ENCODE peak calls at places on chromosome 21, in four cellular contexts. U is neural progenitor cell, P is gastrocnemius medialis, A is keratinocyte. N is an unnamed sample.
A peak's percentile ranks its signal among the peaks of the same experiment; 100 is the strongest.

GRCh38 chr21:42513151-42513984 is at the start of gene SLC37A1:
- DNase-seq in U (peak; percentile 65), P (no peak), A (no peak), N (no peak)

GRCh38 chr21:44907966-44908364 is 12.7 kb downstream of the ITGB2 start:
- DNase-seq in U (no peak), P (no peak), A (no peak), N (no peak)

GRCh38 chr21:38289697-38290096 is 32.9 kb downstream of the KCNJ15 start:
- DNase-seq in U (no peak), P (no peak), A (peak; percentile 85), N (no peak)

GRCh38 chr21:42671778-42672593 is 18.6 kb downstream of the PDE9A start:
- DNase-seq in U (no peak), P (no peak), A (no peak), N (peak; percentile 79)

GRCh38 chr21:46181953-46182547 is 2.2 kb downstream of the SPATC1L start:
- DNase-seq in U (no peak), P (no peak), A (no peak), N (no peak)

GRCh38 chr21:14913576-14914146 is 151.1 kb downstream of the NRIP1 start:
- DNase-seq in U (no peak), P (no peak), A (no peak), N (no peak)

GRCh38 chr21:46570631-46571030 is 34.3 kb downstream of the S100B start:
- DNase-seq in U (no peak), P (no peak), A (no peak), N (no peak)

GRCh38 chr21:41189147-41189538 is 21.2 kb downstream of the BACE2 start:
- DNase-seq in U (no peak), P (no peak), A (no peak), N (no peak)

GRCh38 chr21:18759267-18759666 is 355.7 kb upstream of the TMPRSS15 start:
- DNase-seq in U (no peak), P (no peak), A (no peak), N (no peak)

GRCh38 chr21:45595574-45596295 is 47.8 kb upstream of the PCBP3 start:
- DNase-seq in U (no peak), P (no peak), A (no peak), N (no peak)

GRCh38 chr21:46122241-46122671 is 24.3 kb downstream of the COL6A2 start:
- DNase-seq in U (no peak), P (no peak), A (no peak), N (no peak)

GRCh38 chr21:42617476-42617875 is 35.9 kb upstream of the PDE9A start:
- DNase-seq in U (no peak), P (no peak), A (no peak), N (no peak)

GRCh38 chr21:41508415-41509205 is 652 bp upstream of the TMPRSS2 start:
- DNase-seq in U (no peak), P (no peak), A (no peak), N (no peak)

GRCh38 chr21:27164208-27165172 is 197.6 kb upstream of the ADAMTS5 start:
- DNase-seq in U (no peak), P (no peak), A (no peak), N (no peak)

GRCh38 chr21:45279446-45280177 is 8.1 kb downstream of the POFUT2 start:
- DNase-seq in U (no peak), P (no peak), A (no peak), N (no peak)

GRCh38 chr21:27581168-27581567 is 614.3 kb upstream of the ADAMTS5 start:
- DNase-seq in U (no peak), P (no peak), A (peak; percentile 78), N (no peak)

GRCh38 chr21:20997633-20998455 is at the start of gene NCAM2:
- DNase-seq in U (peak; percentile 95), P (no peak), A (no peak), N (no peak)
- H3K4me3 ChIP-seq in U (peak within 1 kb of the TSS; percentile 88), P (peak within 1 kb of the TSS; percentile 68), A (peak within 1 kb of the TSS; percentile 25), N (no peak within 1 kb of the TSS)

GRCh38 chr21:43728467-43729390 is 9.8 kb downstream of the PDXK start:
- DNase-seq in U (peak; percentile 87), P (peak; percentile 83), A (peak; percentile 81), N (peak; percentile 92)
- H3K4me1 ChIP-seq in U (no peaks in the 10 kb centered on the region), P (peaks cover 55% of the 10 kb centered on the region), A (peaks cover 45% of the 10 kb centered on the region), N (peaks cover 15% of the 10 kb centered on the region)

DNA sequence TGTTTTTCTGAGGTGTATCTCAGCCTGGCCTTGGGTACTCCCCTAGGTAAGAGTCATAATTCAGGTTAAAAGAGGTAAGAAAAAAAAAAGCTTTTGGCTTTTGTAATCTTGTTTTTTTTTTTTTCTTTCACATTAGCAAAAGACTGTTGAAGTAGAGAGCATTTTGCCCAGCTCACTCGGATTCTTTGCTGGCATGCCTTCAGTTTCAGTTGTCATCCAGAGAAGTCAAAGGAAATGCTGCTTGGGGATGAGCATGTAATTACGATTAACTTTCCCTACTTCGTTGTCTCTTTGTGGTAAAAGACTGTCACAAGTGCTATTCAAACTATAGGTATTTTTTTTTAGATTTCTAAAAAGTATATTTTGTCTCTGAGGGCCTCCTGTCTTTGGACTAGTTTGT is 6.3 kb downstream of the BACH1 start:
- DNase-seq in U (no peak), P (no peak), A (no peak), N (no peak)
- H3K36me3 ChIP-seq in U (no peaks in the 10 kb centered on the region), P (no peaks in the 10 kb centered on the region), A (no peaks in the 10 kb centered on the region), N (peaks cover 2% of the 10 kb centered on the region)

DNA sequence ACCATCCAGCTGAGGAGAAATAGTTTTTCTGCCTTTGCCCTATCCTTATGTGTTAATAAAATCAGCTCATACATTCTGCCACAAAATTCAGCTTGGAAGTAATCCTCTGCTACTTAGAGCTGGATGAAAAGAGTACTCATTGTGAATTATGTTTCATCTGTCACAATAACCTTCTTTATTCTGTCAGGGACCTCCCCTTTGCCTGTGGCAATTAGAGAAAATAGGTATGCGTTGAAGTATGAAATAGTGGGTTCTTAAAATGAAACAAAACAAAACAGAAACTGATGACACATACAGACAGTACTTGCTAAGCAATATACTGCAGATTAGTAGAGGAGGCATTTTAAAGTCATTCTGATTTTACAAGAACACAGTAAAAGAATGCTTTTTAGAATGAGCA is 578.5 kb downstream of the USP25 start:
- DNase-seq in U (no peak), P (no peak), A (no peak), N (peak; percentile 62)
- H3K4me3 ChIP-seq in U (no peak overlapping the region), P (peak overlapping the region; percentile 45), A (no peak overlapping the region), N (no peak overlapping the region)

GRCh38 chr21:37060296-37060695 is 12.6 kb downstream of the PIGP start:
- DNase-seq in U (peak; percentile 76), P (no peak), A (no peak), N (peak; percentile 97)
- H3K4me1 ChIP-seq in U (peaks cover 57% of the 10 kb centered on the region), P (no peaks in the 10 kb centered on the region), A (peaks cover 7% of the 10 kb centered on the region), N (peaks cover 45% of the 10 kb centered on the region)

GRCh38 chr21:35352066-35352770 is 303.1 kb upstream of the RUNX1 start:
- DNase-seq in U (no peak), P (no peak), A (no peak), N (no peak)
- H3K36me3 ChIP-seq in U (no peaks in the 10 kb centered on the region), P (no peaks in the 10 kb centered on the region), A (no peaks in the 10 kb centered on the region), N (no peaks in the 10 kb centered on the region)

GRCh38 chr21:35044770-35045538 is 4.1 kb downstream of the RUNX1 start:
- DNase-seq in U (no peak), P (no peak), A (no peak), N (no peak)
- H3K4me3 ChIP-seq in U (no peak overlapping the region), P (no peak overlapping the region), A (no peak overlapping the region), N (no peak overlapping the region)

GRCh38 chr21:25425156-25425555 is 182.1 kb downstream of the MRPL39 start:
- DNase-seq in U (no peak), P (no peak), A (no peak), N (no peak)
- H3K4me1 ChIP-seq in U (no peaks in the 10 kb centered on the region), P (no peaks in the 10 kb centered on the region), A (no peaks in the 10 kb centered on the region), N (no peaks in the 10 kb centered on the region)

DNA sequence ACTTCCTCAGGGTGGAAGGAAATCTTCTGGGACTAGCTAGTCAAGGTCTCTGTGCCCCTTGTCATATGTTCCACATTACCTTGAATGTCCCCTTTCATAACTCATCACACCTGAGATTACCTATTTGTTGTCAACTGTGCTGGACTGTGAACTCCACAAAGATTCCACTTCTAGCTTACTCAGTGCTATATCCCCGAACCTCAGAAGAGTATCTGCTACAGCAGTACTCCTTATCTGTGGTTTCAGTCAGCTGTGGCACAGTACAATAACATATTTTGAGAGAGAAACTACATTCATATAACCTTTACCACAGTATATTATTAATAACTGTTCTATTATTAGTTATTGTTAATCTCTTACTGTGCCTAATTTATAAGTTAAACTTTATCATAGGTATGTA is 14.7 kb upstream of the SYNJ1 start:
- DNase-seq in U (no peak), P (no peak), A (no peak), N (no peak)
- H3K36me3 ChIP-seq in U (peaks cover 36% of the 10 kb centered on the region), P (peaks cover 75% of the 10 kb centered on the region), A (peaks cover 13% of the 10 kb centered on the region), N (peaks cover 90% of the 10 kb centered on the region)

N was measured in SJCRH30.